ENCODE peak calls at places on chromosome 16, in seven cellular contexts. E is cardiac muscle cell; Y is NCI-H446; N is heart left ventricle; I is activated naive CD8-positive, alpha-beta T cell treated with anti-CD3 and anti-CD28 coated beads, Interleukin-2, amount 50 U/mL, for 24 hours; X is effector memory CD4-positive, alpha-beta T cell; V is T1000. T is an unnamed sample.

GRCh38 chr16:67468731-67469130 is 12.2 kb downstream of the ATP6V0D1 start:
- DNase-seq in E (no peak), Y (no peak), N (no peak), I (no peak), X (no peak), V (no peak), T (no peak)

GRCh38 chr16:78605548-78606097 is 506.2 kb downstream of the WWOX start:
- DNase-seq in E (no peak), Y (no peak), N (no peak), I (no peak), X (no peak), V (no peak), T (no peak)

GRCh38 chr16:68470461-68471150 is 22.3 kb upstream of the SMPD3 start:
- DNase-seq in E (no peak), Y (no peak), N (peak), I (peak), X (no peak), V (no peak), T (no peak)

GRCh38 chr16:12061336-12062055 is 85.0 kb downstream of the SNX29 start:
- DNase-seq in E (no peak), Y (no peak), N (no peak), I (no peak), X (no peak), V (no peak), T (no peak)

GRCh38 chr16:68031951-68032350 is 8.9 kb downstream of the DUS2 start:
- DNase-seq in E (no peak), Y (no peak), N (no peak), I (no peak), X (no peak), V (no peak), T (no peak)

GRCh38 chr16:66391726-66392670 is 25.5 kb downstream of the CDH5 start:
- DNase-seq in E (no peak), Y (no peak), N (no peak), I (no peak), X (no peak), V (no peak), T (peak)

GRCh38 chr16:81237282-81237681 is 1.2 kb upstream of the BCO1 start:
- DNase-seq in E (no peak), Y (no peak), N (peak), I (no peak), X (no peak), V (no peak), T (peak)

GRCh38 chr16:76639685-76640289 is 362.6 kb downstream of the CNTNAP4 start:
- DNase-seq in E (peak), Y (peak), N (no peak), I (no peak), X (no peak), V (peak), T (peak)

GRCh38 chr16:5033256-5034166 is at the start of gene NAGPA:
- DNase-seq in E (peak), Y (peak), N (peak), I (peak), X (peak), V (peak), T (peak)

GRCh38 chr16:11996433-11997174 is 20.1 kb downstream of the SNX29 start:
- DNase-seq in E (no peak), Y (no peak), N (no peak), I (no peak), X (no peak), V (no peak), T (no peak)

GRCh38 chr16:4052801-4053662 is 63.2 kb downstream of the ADCY9 start:
- DNase-seq in E (peak), Y (peak), N (peak), I (no peak), X (no peak), V (no peak), T (peak)

GRCh38 chr16:85114909-85115567 is 2.8 kb upstream of the CIBAR2 start:
- DNase-seq in E (peak), Y (no peak), N (peak), I (peak), X (peak), V (peak), T (peak)

GRCh38 chr16:2854700-2855309 is 3.2 kb downstream of the PRSS22 start:
- DNase-seq in E (no peak), Y (no peak), N (no peak), I (peak), X (no peak), V (no peak), T (peak)

GRCh38 chr16:9797306-9797705 is 384.9 kb downstream of the GRIN2A start:
- DNase-seq in E (no peak), Y (no peak), N (peak), I (no peak), X (no peak), V (peak), T (no peak)

GRCh38 chr16:88119881-88120280 is 168.6 kb downstream of the BANP start:
- DNase-seq in E (no peak), Y (no peak), N (no peak), I (no peak), X (no peak), V (no peak), T (no peak)

GRCh38 chr16:72588554-72588953 is 416.6 kb upstream of the PMFBP1 start:
- DNase-seq in E (no peak), Y (no peak), N (no peak), I (no peak), X (no peak), V (no peak), T (no peak)

GRCh38 chr16:12802661-12803060 is 1.0 kb downstream of the CPPED1 start:
- DNase-seq in E (no peak), Y (no peak), N (no peak), I (no peak), X (no peak), V (no peak), T (no peak)

GRCh38 chr16:51562896-51563295 is 411.8 kb upstream of the SALL1 start:
- DNase-seq in E (no peak), Y (no peak), N (no peak), I (no peak), X (no peak), V (no peak), T (no peak)

GRCh38 chr16:73473713-73474112 is 425.8 kb upstream of the ZFHX3 start:
- DNase-seq in E (no peak), Y (no peak), N (no peak), I (no peak), X (no peak), V (no peak), T (no peak)

GRCh38 chr16:85302018-85302847 is 190.0 kb upstream of the CIBAR2 start:
- DNase-seq in E (no peak), Y (no peak), N (no peak), I (no peak), X (no peak), V (no peak), T (peak)

GRCh38 chr16:87366288-87366687 is 17.3 kb downstream of the FBXO31 start:
- DNase-seq in E (no peak), Y (no peak), N (no peak), I (no peak), X (no peak), V (no peak), T (no peak)

GRCh38 chr16:71345031-71345430 is 13.5 kb upstream of the CALB2 start:
- DNase-seq in E (no peak), Y (no peak), N (no peak), I (no peak), X (no peak), V (no peak), T (no peak)

GRCh38 chr16:85583491-85584181 is 29.5 kb upstream of the GSE1 start:
- DNase-seq in E (no peak), Y (peak), N (no peak), I (peak), X (no peak), V (no peak), T (no peak)

GRCh38 chr16:48300391-48300856 is 53.1 kb upstream of the ABCC11 start:
- DNase-seq in E (no peak), Y (no peak), N (no peak), I (no peak), X (no peak), V (no peak), T (no peak)

GRCh38 chr16:14629612-14629918 is 495 bp downstream of the PARN start:
- DNase-seq in E (no peak), Y (no peak), N (no peak), I (no peak), X (no peak), V (no peak), T (no peak)

GRCh38 chr16:73071131-73071940 is 23.4 kb upstream of the ZFHX3 start:
- DNase-seq in E (peak), Y (no peak), N (peak), I (no peak), X (no peak), V (no peak), T (peak)

GRCh38 chr16:60246055-60246454 is 1511.9 kb upstream of the GOT2 start:
- DNase-seq in E (no peak), Y (no peak), N (no peak), I (no peak), X (no peak), V (no peak), T (no peak)

T was measured in SJCRH30.